ENCODE peak calls at places on chromosome 13, in seven cellular contexts. W is islet precursor cell, G is AG10803, E is EL, Q is T-helper 2 cell, Z is HCT116, X is hypothalamus. C is an unnamed sample.

GRCh38 chr13:51869921-51870320 is 8.2 kb downstream of the CCDC70 start:
- DNase-seq in W (no peak), G (no peak), E (no peak), Q (no peak), Z (no peak), X (no peak), C (no peak)

GRCh38 chr13:110565296-110565695 is 3.8 kb upstream of the RAB20 start:
- DNase-seq in W (peak), G (no peak), E (no peak), Q (no peak), Z (no peak), X (no peak), C (no peak)

GRCh38 chr13:76462003-76462402 is 424.2 kb downstream of the KCTD12 start:
- DNase-seq in W (no peak), G (no peak), E (no peak), Q (no peak), Z (no peak), X (no peak), C (no peak)

GRCh38 chr13:77265336-77265735 is 61.6 kb downstream of the MYCBP2 start:
- DNase-seq in W (no peak), G (no peak), E (no peak), Q (no peak), Z (no peak), X (no peak), C (no peak)

GRCh38 chr13:35703061-35703460 is 226.6 kb upstream of the MAB21L1 start:
- DNase-seq in W (no peak), G (peak), E (peak), Q (no peak), Z (no peak), X (no peak), C (no peak)

GRCh38 chr13:99956473-99957349 is 14.9 kb downstream of the ZIC5 start:
- DNase-seq in W (peak), G (no peak), E (no peak), Q (no peak), Z (no peak), X (no peak), C (peak)

GRCh38 chr13:77375554-77375953 is 48.7 kb upstream of the MYCBP2 start:
- DNase-seq in W (no peak), G (no peak), E (no peak), Q (no peak), Z (no peak), X (no peak), C (no peak)

GRCh38 chr13:112953591-112954487 is 15.2 kb upstream of the MCF2L start:
- DNase-seq in W (no peak), G (no peak), E (no peak), Q (no peak), Z (no peak), X (no peak), C (no peak)

GRCh38 chr13:30835442-30835841 is 70.6 kb upstream of the MEDAG start:
- DNase-seq in W (peak), G (no peak), E (no peak), Q (no peak), Z (no peak), X (no peak), C (no peak)

GRCh38 chr13:77859450-77859849 is 59.2 kb downstream of the EDNRB start:
- DNase-seq in W (no peak), G (peak), E (no peak), Q (no peak), Z (no peak), X (no peak), C (no peak)

GRCh38 chr13:22077205-22077683 is 406.4 kb downstream of the FGF9 start:
- DNase-seq in W (no peak), G (no peak), E (no peak), Q (no peak), Z (no peak), X (no peak), C (no peak)

GRCh38 chr13:101917833-101918755 is 465.6 kb downstream of the ITGBL1 start:
- DNase-seq in W (no peak), G (no peak), E (no peak), Q (no peak), Z (no peak), X (no peak), C (no peak)

GRCh38 chr13:72556945-72557344 is 170.5 kb downstream of the MZT1 start:
- DNase-seq in W (no peak), G (no peak), E (no peak), Q (no peak), Z (no peak), X (no peak), C (no peak)

GRCh38 chr13:48188129-48188528 is 44.9 kb upstream of the ITM2B start:
- DNase-seq in W (no peak), G (no peak), E (no peak), Q (no peak), Z (no peak), X (no peak), C (no peak)

GRCh38 chr13:94318418-94318817 is 161.1 kb downstream of the DCT start:
- DNase-seq in W (no peak), G (peak), E (no peak), Q (no peak), Z (no peak), X (no peak), C (no peak)

GRCh38 chr13:98664510-98664909 is 87.6 kb upstream of the STK24 start:
- DNase-seq in W (no peak), G (no peak), E (no peak), Q (no peak), Z (no peak), X (no peak), C (no peak)

GRCh38 chr13:100158569-100158968 is 69.7 kb downstream of the PCCA start:
- DNase-seq in W (no peak), G (no peak), E (no peak), Q (no peak), Z (no peak), X (no peak), C (no peak)

GRCh38 chr13:79792716-79793115 is 311.8 kb downstream of the NDFIP2 start:
- DNase-seq in W (no peak), G (no peak), E (no peak), Q (no peak), Z (no peak), X (no peak), C (no peak)

GRCh38 chr13:98927954-98928927 is 49.6 kb downstream of the DOCK9 start:
- DNase-seq in W (peak), G (peak), E (peak), Q (no peak), Z (no peak), X (no peak), C (peak)

GRCh38 chr13:106709509-106709908 is 141.6 kb upstream of the ARGLU1 start:
- DNase-seq in W (no peak), G (peak), E (no peak), Q (no peak), Z (no peak), X (no peak), C (no peak)

GRCh38 chr13:73492811-73493210 is 434.0 kb downstream of the KLF5 start:
- DNase-seq in W (no peak), G (no peak), E (no peak), Q (no peak), Z (no peak), X (no peak), C (no peak)

GRCh38 chr13:30968734-30969335 is 36.4 kb downstream of the TEX26 start:
- DNase-seq in W (no peak), G (peak), E (no peak), Q (no peak), Z (no peak), X (no peak), C (no peak)

GRCh38 chr13:22427783-22428182 is 753.0 kb upstream of the SGCG start:
- DNase-seq in W (no peak), G (no peak), E (no peak), Q (no peak), Z (no peak), X (no peak), C (no peak)

GRCh38 chr13:46129955-46130354 is 25.1 kb upstream of the CPB2 start:
- DNase-seq in W (no peak), G (no peak), E (no peak), Q (no peak), Z (no peak), X (no peak), C (no peak)

GRCh38 chr13:72508392-72508791 is 219.0 kb downstream of the MZT1 start:
- DNase-seq in W (no peak), G (no peak), E (no peak), Q (no peak), Z (no peak), X (no peak), C (no peak)

GRCh38 chr13:48161530-48162179 is 66.8 kb upstream of the MED4 start:
- DNase-seq in W (no peak), G (no peak), E (no peak), Q (no peak), Z (no peak), X (peak), C (no peak)

GRCh38 chr13:48533207-48533499 is 273 bp upstream of the RCBTB2 start:
- DNase-seq in W (no peak), G (peak), E (no peak), Q (no peak), Z (no peak), X (no peak), C (no peak)

GRCh38 chr13:58302349-58302748 is 670.8 kb downstream of the PCDH17 start:
- DNase-seq in W (no peak), G (no peak), E (no peak), Q (no peak), Z (no peak), X (no peak), C (no peak)

GRCh38 chr13:105370011-105370645 is 1165.3 kb downstream of the EFNB2 start:
- DNase-seq in W (no peak), G (peak), E (no peak), Q (no peak), Z (no peak), X (no peak), C (no peak)

GRCh38 chr13:91079190-91079589 is 268.3 kb upstream of the MIR17HG start:
- DNase-seq in W (no peak), G (no peak), E (no peak), Q (no peak), Z (no peak), X (no peak), C (no peak)

GRCh38 chr13:110713981-110714797 is 689 bp downstream of the ING1 start:
- DNase-seq in W (peak), G (no peak), E (peak), Q (peak), Z (no peak), X (peak), C (peak)

GRCh38 chr13:75579529-75579928 is 29.9 kb downstream of the UCHL3 start:
- DNase-seq in W (no peak), G (no peak), E (no peak), Q (no peak), Z (no peak), X (no peak), C (no peak)

GRCh38 chr13:25973085-25973484 is 78.7 kb downstream of the SHISA2 start:
- DNase-seq in W (no peak), G (no peak), E (no peak), Q (no peak), Z (no peak), X (no peak), C (peak)

GRCh38 chr13:50700664-50701266 is 142.7 kb downstream of the DLEU7 start:
- DNase-seq in W (no peak), G (no peak), E (no peak), Q (no peak), Z (no peak), X (no peak), C (no peak)

GRCh38 chr13:64457976-64458375 is 2772.2 kb downstream of the PCDH9 start:
- DNase-seq in W (no peak), G (peak), E (peak), Q (no peak), Z (no peak), X (no peak), C (no peak)

GRCh38 chr13:111875922-111876321 is 191.0 kb upstream of the SOX1 start:
- DNase-seq in W (peak), G (no peak), E (no peak), Q (no peak), Z (no peak), X (no peak), C (no peak)

GRCh38 chr13:24228852-24229458 is 68.4 kb downstream of the SPATA13 start:
- DNase-seq in W (peak), G (peak), E (peak), Q (peak), Z (peak), X (peak), C (no peak)

GRCh38 chr13:53069800-53070199 is 41.2 kb downstream of the OLFM4 start:
- DNase-seq in W (no peak), G (no peak), E (no peak), Q (no peak), Z (no peak), X (no peak), C (no peak)

C was measured in ELF-1.